ENCODE peak calls at places on chromosome 2, in nine cellular contexts. A is endothelial cell of umbilical vein, W is mammary epithelial cell, J is keratinocyte, N is mesendoderm, T is PC-3, Z is neural progenitor cell, D is hepatocyte, U is HCT116. B is an unnamed sample. For H3K4me1, the result is how much of the 10 kb centered on the place peaks cover.

GRCh38 chr2:54891901-54892300 is 158.3 kb downstream of the RTN4 start:
- DNase-seq in A (no peak), W (no peak), J (no peak), N (no peak), T (no peak), Z (no peak), D (no peak), U (no peak), B (no peak)

GRCh38 chr2:203707530-203707929 is 1.1 kb downstream of the CD28 start:
- DNase-seq in A (no peak), W (no peak), J (no peak), N (no peak), T (no peak), Z (no peak), D (no peak), U (no peak), B (peak)

GRCh38 chr2:188450740-188451480 is 159.2 kb downstream of the GULP1 start:
- DNase-seq in A (no peak), W (no peak), J (no peak), N (no peak), T (no peak), Z (no peak), D (no peak), U (no peak), B (no peak)

GRCh38 chr2:111209045-111209514 is 88.4 kb downstream of the BCL2L11 start:
- DNase-seq in A (no peak), W (peak), J (no peak), N (no peak), T (peak), Z (no peak), D (no peak), U (no peak), B (peak)

GRCh38 chr2:191488135-191488534 is 189.8 kb upstream of the NABP1 start:
- DNase-seq in A (no peak), W (peak), J (peak), N (peak), T (no peak), Z (no peak), D (no peak), U (no peak), B (no peak)

GRCh38 chr2:150425121-150425559 is 62.3 kb downstream of the RND3 start:
- DNase-seq in A (peak), W (no peak), J (no peak), N (peak), T (no peak), Z (peak), D (no peak), U (no peak), B (no peak)

GRCh38 chr2:63652063-63652985 is 63.6 kb downstream of the MDH1 start:
- DNase-seq in A (no peak), W (no peak), J (no peak), N (no peak), T (no peak), Z (no peak), D (no peak), U (no peak), B (no peak)

GRCh38 chr2:122927217-122927616 is 1097.9 kb upstream of the CNTNAP5 start:
- DNase-seq in A (no peak), W (no peak), J (no peak), N (peak), T (no peak), Z (peak), D (no peak), U (no peak), B (no peak)

GRCh38 chr2:236343400-236344161 is 79.4 kb upstream of the ASB18 start:
- DNase-seq in A (peak), W (peak), J (peak), N (peak), T (peak), Z (peak), D (peak), U (peak), B (peak)

GRCh38 chr2:126359494-126359893 is 296.5 kb upstream of the GYPC start:
- DNase-seq in A (no peak), W (no peak), J (no peak), N (peak), T (no peak), Z (peak), D (no peak), U (no peak), B (peak)

GRCh38 chr2:157150747-157151146 is 106.8 kb upstream of the GALNT5 start:
- DNase-seq in A (no peak), W (no peak), J (no peak), N (no peak), T (peak), Z (no peak), D (peak), U (no peak), B (peak)

GRCh38 chr2:68643011-68643873 is at the start of gene PROKR1:
- DNase-seq in A (peak), W (peak), J (no peak), N (peak), T (peak), Z (peak), D (peak), U (no peak), B (no peak)

GRCh38 chr2:39733070-39733674 is 45.9 kb downstream of the THUMPD2 start:
- DNase-seq in A (no peak), W (no peak), J (no peak), N (no peak), T (no peak), Z (no peak), D (no peak), U (no peak), B (no peak)

GRCh38 chr2:240392084-240392947 is 43.1 kb upstream of the GPC1 start:
- DNase-seq in A (no peak), W (no peak), J (no peak), N (peak), T (no peak), Z (no peak), D (no peak), U (no peak), B (no peak)

GRCh38 chr2:241692448-241692847 is 5.8 kb upstream of the DTYMK start:
- DNase-seq in A (no peak), W (peak), J (no peak), N (peak), T (peak), Z (no peak), D (peak), U (no peak), B (no peak)

GRCh38 chr2:5981241-5982055 is 289.3 kb downstream of the SOX11 start:
- DNase-seq in A (no peak), W (no peak), J (no peak), N (peak), T (no peak), Z (peak), D (peak), U (no peak), B (no peak)

GRCh38 chr2:134144081-134144596 is 109.7 kb upstream of the MGAT5 start:
- DNase-seq in A (no peak), W (no peak), J (no peak), N (peak), T (no peak), Z (no peak), D (no peak), U (no peak), B (no peak)

GRCh38 chr2:170486730-170487129 is 228.4 kb upstream of the SP5 start:
- DNase-seq in A (no peak), W (no peak), J (no peak), N (no peak), T (no peak), Z (no peak), D (no peak), U (no peak), B (no peak)

GRCh38 chr2:9174771-9175441 is 31.7 kb upstream of the ASAP2 start:
- DNase-seq in A (peak), W (peak), J (no peak), N (peak), T (peak), Z (no peak), D (peak), U (no peak), B (no peak)

GRCh38 chr2:215695876-215696275 is 260.0 kb upstream of the FN1 start:
- DNase-seq in A (no peak), W (no peak), J (no peak), N (no peak), T (no peak), Z (no peak), D (no peak), U (no peak), B (no peak)

GRCh38 chr2:165141601-165142000 is 62.2 kb downstream of the SCN3A start:
- DNase-seq in A (no peak), W (no peak), J (no peak), N (no peak), T (peak), Z (no peak), D (no peak), U (no peak), B (peak)

GRCh38 chr2:202909394-202910192 is 1.9 kb downstream of the WDR12 start:
- DNase-seq in A (no peak), W (no peak), J (no peak), N (no peak), T (no peak), Z (no peak), D (no peak), U (no peak), B (no peak)

GRCh38 chr2:16626997-16627605 is 38.5 kb downstream of the CYRIA start:
- DNase-seq in A (no peak), W (no peak), J (no peak), N (no peak), T (no peak), Z (no peak), D (no peak), U (no peak), B (no peak)

GRCh38 chr2:106267997-106268396 is 73.9 kb upstream of the UXS1 start:
- DNase-seq in A (no peak), W (no peak), J (no peak), N (no peak), T (no peak), Z (no peak), D (no peak), U (no peak), B (no peak)

GRCh38 chr2:46672752-46673151 is 193.4 kb downstream of the TMEM247 start:
- DNase-seq in A (no peak), W (no peak), J (no peak), N (no peak), T (no peak), Z (no peak), D (no peak), U (no peak), B (no peak)

GRCh38 chr2:46669016-46669415 is 189.7 kb downstream of the TMEM247 start:
- DNase-seq in A (no peak), W (no peak), J (no peak), N (no peak), T (no peak), Z (no peak), D (no peak), U (no peak), B (no peak)

GRCh38 chr2:46667945-46668344 is 188.6 kb downstream of the TMEM247 start:
- DNase-seq in A (no peak), W (no peak), J (no peak), N (no peak), T (no peak), Z (no peak), D (no peak), U (no peak), B (no peak)

GRCh38 chr2:46666044-46666662 is 186.8 kb downstream of the TMEM247 start:
- DNase-seq in A (no peak), W (no peak), J (no peak), N (no peak), T (no peak), Z (no peak), D (peak), U (no peak), B (no peak)

DNA sequence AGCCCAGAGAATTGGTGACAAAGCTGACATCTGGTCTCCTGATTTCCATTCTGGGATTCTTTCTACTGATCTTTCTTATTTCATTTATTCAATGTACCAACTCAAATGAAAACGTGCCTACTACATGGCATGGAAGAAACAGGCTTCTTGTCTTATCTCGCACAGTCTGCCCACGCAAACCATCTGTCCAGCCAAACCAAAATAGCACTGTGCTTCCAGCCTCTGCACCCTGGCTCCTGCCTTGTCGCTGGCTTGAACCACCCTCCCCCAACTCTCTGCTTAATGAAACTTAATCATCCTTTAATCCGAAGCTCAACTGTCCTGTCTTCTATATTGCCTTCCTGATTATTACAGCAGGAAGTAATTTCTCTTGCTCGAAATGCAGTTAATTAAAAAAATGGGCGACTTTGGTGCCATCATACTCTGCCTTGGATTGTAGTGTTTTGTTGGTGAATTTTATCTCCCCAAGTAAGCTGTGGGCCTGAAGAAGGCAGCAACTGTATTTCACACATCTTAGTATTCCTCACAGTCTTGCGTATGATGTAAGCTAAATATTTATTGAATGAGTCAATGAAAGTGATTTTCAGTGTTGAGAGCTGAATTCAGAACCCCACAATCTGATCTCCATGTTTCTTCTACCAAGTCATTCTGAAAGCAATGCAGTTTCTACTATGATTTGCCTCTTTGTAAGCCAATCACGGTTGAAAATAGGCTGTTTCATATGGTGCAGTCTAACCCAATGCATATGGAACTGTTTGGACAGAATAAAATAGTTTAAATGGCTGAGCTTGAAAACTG is 190.8 kb downstream of the TMEM247 start:
- DNase-seq in A (no peak), W (peak), J (no peak), N (no peak), T (peak), Z (no peak), D (no peak), U (no peak), B (no peak)
- H3K4me2 ChIP-seq in A (no peak), W (no peak), J (no peak), N (no peak), T (no peak), Z (no peak), D (no peak), U (no peak), B (no peak)

DNA sequence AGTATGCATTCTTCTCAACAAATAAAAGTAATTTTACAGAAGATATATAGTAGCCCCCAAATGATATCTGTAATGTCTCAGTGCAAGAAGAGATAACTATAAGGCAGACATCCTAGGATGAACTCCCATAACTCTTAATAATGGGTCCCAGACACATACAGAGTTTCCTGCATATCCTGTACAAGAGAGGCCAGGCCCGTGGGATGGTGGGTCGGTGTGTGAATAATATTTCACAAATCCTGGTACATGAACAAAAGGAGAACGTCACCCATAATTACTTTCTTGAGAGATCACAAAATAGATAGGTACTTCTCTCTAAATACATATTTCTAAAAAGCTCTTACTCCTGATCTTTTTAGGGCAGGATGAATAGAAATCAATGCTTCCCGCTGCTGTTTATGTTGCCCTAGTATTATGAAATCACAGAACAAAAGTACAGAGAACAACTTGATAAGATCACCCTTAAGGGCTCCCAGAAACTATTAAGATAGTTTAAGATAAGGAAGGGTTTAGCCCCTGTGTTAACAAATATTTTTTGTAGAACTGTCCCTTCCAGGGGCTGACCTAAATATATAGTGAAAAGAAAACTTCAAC is 5.4 kb downstream of the IRS1 start:
- DNase-seq in A (no peak), W (no peak), J (no peak), N (no peak), T (no peak), Z (no peak), D (no peak), U (no peak), B (no peak)
- H3K4me1 ChIP-seq in A (under half), W (under half), J (under half), N (under half), T (under half), Z (under half), D (under half), U (under half), B (under half)

DNA sequence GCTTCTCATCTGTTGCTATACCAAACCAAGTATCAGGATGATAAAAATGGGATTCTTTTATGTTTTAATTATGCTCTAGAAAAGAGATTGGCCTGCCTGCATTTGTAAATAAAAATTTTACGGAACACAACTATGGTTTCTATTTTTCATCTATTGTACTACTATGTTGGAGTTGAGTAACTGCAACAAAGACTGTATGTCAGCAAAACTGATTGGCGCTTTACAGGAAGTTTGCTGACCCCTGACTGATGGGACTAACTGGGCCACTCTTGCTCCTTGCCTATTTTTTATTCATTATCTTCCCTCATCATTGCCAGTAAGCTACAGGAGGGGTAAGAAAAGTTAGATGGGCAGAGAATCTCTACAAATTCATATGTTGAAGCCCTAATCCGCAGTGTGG is 242.3 kb downstream of the FSIP2 start:
- DNase-seq in A (no peak), W (no peak), J (no peak), N (no peak), T (no peak), Z (no peak), D (no peak), U (no peak), B (no peak)
- H3K4me2 ChIP-seq in A (no peak), W (no peak), J (no peak), N (no peak), T (no peak), Z (no peak), D (no peak), U (no peak), B (no peak)

GRCh38 chr2:128134573-128134972 is 43.6 kb downstream of the UGGT1 start:
- DNase-seq in A (no peak), W (no peak), J (no peak), N (no peak), T (no peak), Z (no peak), D (no peak), U (no peak), B (no peak)
- H3K4me1 ChIP-seq in A (under half), W (under half), J (under half), N (under half), T (under half), Z (under half), D (under half), U (under half), B (under half)

B was measured in MM.1S.